ENCODE peak calls at places on chromosomes 3 and 15, in seven cellular contexts. C is foreskin keratinocyte, B is astrocyte of the spinal cord, J is psoas muscle, S is AG10803, M is astrocyte, T is natural killer cell. P is an unnamed sample.

GRCh38 chr15:80549191-80549590 is 145.0 kb downstream of the ARNT2 start:
- DNase-seq in C (peak; percentile 29), B (peak; percentile 85), J (no peak), S (peak; percentile 85), M (peak; percentile 86), T (no peak), P (no peak)

GRCh38 chr3:31559872-31560534 is 27.3 kb downstream of the STT3B start:
- DNase-seq in C (no peak), B (no peak), J (no peak), S (no peak), M (no peak), T (no peak), P (no peak)

GRCh38 chr15:41919201-41919820 is 25.5 kb upstream of the SPTBN5 start:
- DNase-seq in C (no peak), B (no peak), J (no peak), S (no peak), M (no peak), T (no peak), P (no peak)

GRCh38 chr15:97904196-97904572 is 56.3 kb upstream of the ARRDC4 start:
- DNase-seq in C (peak; percentile 37), B (peak; percentile 42), J (peak; percentile 74), S (peak; percentile 75), M (peak; percentile 27), T (no peak), P (peak; percentile 16)

GRCh38 chr3:157785071-157785826 is 282.0 kb upstream of the VEPH1 start:
- DNase-seq in C (peak; percentile 32), B (peak; percentile 92), J (peak; percentile 15), S (peak; percentile 95), M (peak; percentile 95), T (no peak), P (no peak)

GRCh38 chr3:55491296-55491816 is 4.2 kb upstream of the WNT5A start:
- DNase-seq in C (peak; percentile 61), B (peak; percentile 86), J (no peak), S (peak; percentile 94), M (peak; percentile 96), T (no peak), P (no peak)

GRCh38 chr3:152202976-152203626 is 65.6 kb upstream of the MBNL1 start:
- DNase-seq in C (no peak), B (no peak), J (no peak), S (no peak), M (no peak), T (no peak), P (no peak)

GRCh38 chr3:107953707-107954106 is 137.1 kb downstream of the CD47 start:
- DNase-seq in C (no peak), B (no peak), J (no peak), S (no peak), M (no peak), T (no peak), P (no peak)

GRCh38 chr3:44055951-44056350 is 185.7 kb upstream of the TOPAZ1 start:
- DNase-seq in C (no peak), B (peak; percentile 63), J (no peak), S (peak; percentile 73), M (peak; percentile 78), T (no peak), P (no peak)

GRCh38 chr3:158539414-158540014 is 31.5 kb upstream of the MLF1 start:
- DNase-seq in C (no peak), B (peak; percentile 72), J (no peak), S (peak; percentile 52), M (peak; percentile 25), T (no peak), P (no peak)

GRCh38 chr15:98524838-98525540 is 123.3 kb upstream of the IGF1R start:
- DNase-seq in C (no peak), B (no peak), J (no peak), S (no peak), M (no peak), T (no peak), P (no peak)

GRCh38 chr15:40487816-40488682 is 17.3 kb downstream of the CHST14 start:
- DNase-seq in C (no peak), B (no peak), J (no peak), S (no peak), M (no peak), T (no peak), P (no peak)

GRCh38 chr3:117893638-117894037 is 1141.0 kb downstream of the IGSF11 start:
- DNase-seq in C (no peak), B (no peak), J (no peak), S (peak; percentile 1), M (peak; percentile 51), T (no peak), P (no peak)

GRCh38 chr3:69425249-69425648 is 39.4 kb upstream of the FRMD4B start:
- DNase-seq in C (no peak), B (peak; percentile 34), J (no peak), S (no peak), M (no peak), T (no peak), P (no peak)
- TF ChIP-seq CTCF in C (peak; percentile 68), B (peak; percentile 72), J (peak; percentile 39), S (peak; percentile 50), M (peak; percentile 71), T (peak; percentile 44), P (peak; percentile 57)

GRCh38 chr3:183253961-183254815 is 1.1 kb downstream of the B3GNT5 start:
- DNase-seq in C (no peak), B (peak; percentile 32), J (peak; percentile 53), S (no peak), M (peak; percentile 19), T (peak; percentile 20), P (no peak)
- TF ChIP-seq CTCF in C (peak; percentile 28), B (no peak), J (peak; percentile 20), S (no peak), M (no peak), T (no peak), P (no peak)

DNA sequence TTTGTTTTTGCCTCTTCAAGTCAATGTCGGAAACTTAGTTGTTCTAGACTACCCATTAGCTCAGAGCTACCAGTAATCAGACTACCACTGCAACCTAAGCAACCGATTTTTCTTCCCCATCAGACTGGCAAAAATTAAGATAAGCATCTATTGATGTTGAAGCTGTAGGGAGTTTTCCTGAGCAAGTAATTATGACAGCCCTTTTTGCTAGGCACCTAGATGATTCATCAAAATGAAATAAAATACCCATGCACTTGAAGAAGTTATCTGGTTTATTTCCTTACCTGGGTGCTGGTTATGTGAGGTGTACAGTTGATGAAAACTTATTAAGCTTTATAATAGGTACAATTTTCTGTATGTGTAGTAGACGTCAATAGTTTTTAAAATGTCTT is 554 bp upstream of the COMMD4 start:
- DNase-seq in C (no peak), B (no peak), J (no peak), S (no peak), M (no peak), T (no peak), P (no peak)
- TF ChIP-seq CTCF in C (no peak), B (no peak), J (no peak), S (no peak), M (no peak), T (no peak), P (no peak)

GRCh38 chr3:180264479-180264878 is 227.7 kb upstream of the PEX5L start:
- DNase-seq in C (no peak), B (no peak), J (no peak), S (no peak), M (no peak), T (no peak), P (no peak)

GRCh38 chr3:180267202-180267843 is 230.6 kb upstream of the PEX5L start:
- DNase-seq in C (no peak), B (no peak), J (no peak), S (no peak), M (no peak), T (no peak), P (no peak)

GRCh38 chr3:180265551-180265950 is 228.8 kb upstream of the PEX5L start:
- DNase-seq in C (no peak), B (peak; percentile 69), J (no peak), S (peak; percentile 79), M (peak; percentile 75), T (no peak), P (no peak)
- TF ChIP-seq CTCF in C (no peak), B (no peak), J (no peak), S (no peak), M (no peak), T (no peak), P (no peak)

GRCh38 chr3:194339356-194339755 is 11.8 kb downstream of the CPN2 start:
- DNase-seq in C (no peak), B (no peak), J (no peak), S (no peak), M (no peak), T (no peak), P (no peak)
- TF ChIP-seq CTCF in C (peak; percentile 41), B (peak; percentile 25), J (no peak), S (no peak), M (no peak), T (no peak), P (no peak)

P was measured in D721Med.